ENCODE peak calls at places on chromosomes 7 and 10, in seven cellular contexts. One of them, this sample, is unnamed.

GRCh38 chr10:89745903-89746302 is 44.5 kb downstream of the KIF20B start:
- DNase-seq in RWPE2: no peak
- DNase-seq in endothelial cell of umbilical vein: no peak
- DNase-seq in brain microvascular endothelial cell: no peak
- DNase-seq in sigmoid colon: no peak
- DNase-seq in CD8-positive, alpha-beta T cell: no peak
- DNase-seq in prostate gland: no peak
- DNase-seq in this sample: no peak

GRCh38 chr7:35241884-35242283 is 12.0 kb downstream of the TBX20 start:
- DNase-seq in prostate gland: no peak
- DNase-seq in endothelial cell of umbilical vein: no peak
- DNase-seq in CD8-positive, alpha-beta T cell: no peak
- DNase-seq in sigmoid colon: no peak
- DNase-seq in brain microvascular endothelial cell: no peak
- DNase-seq in RWPE2: no peak
- DNase-seq in this sample: no peak

GRCh38 chr10:72321248-72322029 is 33.3 kb downstream of the DNAJB12 start:
- DNase-seq in RWPE2: no peak
- DNase-seq in sigmoid colon: no peak
- DNase-seq in brain microvascular endothelial cell: no peak
- DNase-seq in CD8-positive, alpha-beta T cell: no peak
- DNase-seq in prostate gland: no peak
- DNase-seq in endothelial cell of umbilical vein: no peak
- DNase-seq in this sample: no peak

GRCh38 chr7:4186513-4186780 is 495.6 kb upstream of the FOXK1 start:
- DNase-seq in brain microvascular endothelial cell: no peak
- DNase-seq in endothelial cell of umbilical vein: no peak
- DNase-seq in sigmoid colon: no peak
- DNase-seq in CD8-positive, alpha-beta T cell: no peak
- DNase-seq in prostate gland: no peak
- DNase-seq in RWPE2: no peak
- DNase-seq in this sample: no peak

GRCh38 chr7:1674161-1675035 is 4.3 kb downstream of the ELFN1 start:
- DNase-seq in RWPE2: peak; percentile 51
- DNase-seq in endothelial cell of umbilical vein: no peak
- DNase-seq in brain microvascular endothelial cell: no peak
- DNase-seq in prostate gland: no peak
- DNase-seq in sigmoid colon: peak; percentile 49
- DNase-seq in CD8-positive, alpha-beta T cell: no peak
- DNase-seq in this sample: no peak

GRCh38 chr7:41984888-41985287 is 252.1 kb downstream of the GLI3 start:
- DNase-seq in prostate gland: no peak
- DNase-seq in CD8-positive, alpha-beta T cell: no peak
- DNase-seq in RWPE2: no peak
- DNase-seq in sigmoid colon: no peak
- DNase-seq in endothelial cell of umbilical vein: peak; percentile 48
- DNase-seq in brain microvascular endothelial cell: peak; percentile 45
- DNase-seq in this sample: no peak

GRCh38 chr7:98870071-98870651 is 347 bp upstream of the TMEM130 start:
- DNase-seq in brain microvascular endothelial cell: no peak
- DNase-seq in sigmoid colon: peak; percentile 66
- DNase-seq in RWPE2: no peak
- DNase-seq in CD8-positive, alpha-beta T cell: peak; percentile 29
- DNase-seq in prostate gland: no peak
- DNase-seq in endothelial cell of umbilical vein: no peak
- DNase-seq in this sample: peak; percentile 15

GRCh38 chr10:69901623-69902505 is 100.2 kb downstream of the COL13A1 start:
- DNase-seq in RWPE2: no peak
- DNase-seq in brain microvascular endothelial cell: peak; percentile 43
- DNase-seq in CD8-positive, alpha-beta T cell: no peak
- DNase-seq in sigmoid colon: no peak
- DNase-seq in endothelial cell of umbilical vein: peak; percentile 71
- DNase-seq in prostate gland: peak; percentile 44
- DNase-seq in this sample: no peak

GRCh38 chr10:94125856-94126255 is 132.1 kb downstream of the PLCE1 start:
- DNase-seq in brain microvascular endothelial cell: peak; percentile 71
- DNase-seq in sigmoid colon: no peak
- DNase-seq in CD8-positive, alpha-beta T cell: no peak
- DNase-seq in prostate gland: no peak
- DNase-seq in RWPE2: no peak
- DNase-seq in endothelial cell of umbilical vein: no peak
- DNase-seq in this sample: no peak

GRCh38 chr7:123209786-123210185 is 10.0 kb upstream of the SLC13A1 start:
- DNase-seq in sigmoid colon: no peak
- DNase-seq in RWPE2: no peak
- DNase-seq in brain microvascular endothelial cell: peak; percentile 35
- DNase-seq in CD8-positive, alpha-beta T cell: no peak
- DNase-seq in prostate gland: no peak
- DNase-seq in endothelial cell of umbilical vein: peak; percentile 67
- DNase-seq in this sample: no peak

GRCh38 chr7:140050100-140050499 is 12.7 kb downstream of the PARP12 start:
- DNase-seq in RWPE2: no peak
- DNase-seq in prostate gland: no peak
- DNase-seq in CD8-positive, alpha-beta T cell: no peak
- DNase-seq in sigmoid colon: no peak
- DNase-seq in brain microvascular endothelial cell: no peak
- DNase-seq in endothelial cell of umbilical vein: no peak
- DNase-seq in this sample: no peak

GRCh38 chr7:140048138-140048537 is 14.6 kb downstream of the PARP12 start:
- DNase-seq in CD8-positive, alpha-beta T cell: no peak
- DNase-seq in endothelial cell of umbilical vein: no peak
- DNase-seq in sigmoid colon: no peak
- DNase-seq in brain microvascular endothelial cell: no peak
- DNase-seq in prostate gland: no peak
- DNase-seq in RWPE2: no peak
- DNase-seq in this sample: no peak

GRCh38 chr7:140049339-140050024 is 13.3 kb downstream of the PARP12 start:
- DNase-seq in prostate gland: no peak
- DNase-seq in endothelial cell of umbilical vein: peak; percentile 88
- DNase-seq in CD8-positive, alpha-beta T cell: no peak
- DNase-seq in brain microvascular endothelial cell: no peak
- DNase-seq in sigmoid colon: no peak
- DNase-seq in RWPE2: no peak
- DNase-seq in this sample: no peak

GRCh38 chr7:140047197-140047596 is 15.6 kb downstream of the PARP12 start:
- DNase-seq in endothelial cell of umbilical vein: no peak
- DNase-seq in prostate gland: no peak
- DNase-seq in sigmoid colon: no peak
- DNase-seq in RWPE2: no peak
- DNase-seq in CD8-positive, alpha-beta T cell: no peak
- DNase-seq in brain microvascular endothelial cell: no peak
- DNase-seq in this sample: no peak

DNA sequence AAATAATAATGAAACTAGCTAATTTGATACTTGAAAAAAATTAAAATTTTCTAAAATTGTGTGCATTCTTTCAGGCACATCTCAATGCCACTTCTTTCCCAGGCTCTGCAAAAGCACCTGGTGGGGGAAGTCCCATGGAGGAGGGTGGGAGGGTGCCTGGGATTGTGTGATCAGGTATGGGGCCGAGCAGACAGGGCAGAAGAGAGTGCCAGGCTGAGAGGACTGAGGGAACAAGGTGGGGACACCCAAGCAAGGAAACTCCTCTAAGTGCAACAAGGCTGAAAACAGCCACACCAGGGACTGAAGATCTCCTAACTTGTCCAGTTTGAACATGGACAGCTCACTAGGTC is 13.8 kb downstream of the PARP12 start:
- DNase-seq in sigmoid colon: no peak
- DNase-seq in prostate gland: no peak
- DNase-seq in CD8-positive, alpha-beta T cell: no peak
- DNase-seq in RWPE2: no peak
- DNase-seq in brain microvascular endothelial cell: no peak
- DNase-seq in endothelial cell of umbilical vein: no peak
- DNase-seq in this sample: no peak
- H3K27ac ChIP-seq in sigmoid colon: no peak overlapping the region
- H3K27ac ChIP-seq in prostate gland: no peak overlapping the region
- H3K27ac ChIP-seq in CD8-positive, alpha-beta T cell: no peak overlapping the region
- H3K27ac ChIP-seq in RWPE2: peak overlapping the region; percentile 41
- H3K27ac ChIP-seq in brain microvascular endothelial cell: no peak overlapping the region
- H3K27ac ChIP-seq in endothelial cell of umbilical vein: peak overlapping the region; percentile 72
- H3K27ac ChIP-seq in this sample: no peak overlapping the region

GRCh38 chr7:100428967-100429636 is 529 bp upstream of the MEPCE start:
- DNase-seq in sigmoid colon: peak; percentile 100
- DNase-seq in RWPE2: peak; percentile 99
- DNase-seq in CD8-positive, alpha-beta T cell: peak; percentile 100
- DNase-seq in prostate gland: peak; percentile 100
- DNase-seq in brain microvascular endothelial cell: peak; percentile 100
- DNase-seq in endothelial cell of umbilical vein: peak; percentile 100
- DNase-seq in this sample: peak; percentile 98

GRCh38 chr7:100429637-100430449 is at the start of gene MEPCE:
- DNase-seq in brain microvascular endothelial cell: peak; percentile 97
- DNase-seq in prostate gland: peak; percentile 94
- DNase-seq in CD8-positive, alpha-beta T cell: peak; percentile 97
- DNase-seq in sigmoid colon: peak; percentile 99
- DNase-seq in endothelial cell of umbilical vein: peak; percentile 98
- DNase-seq in RWPE2: peak; percentile 97
- DNase-seq in this sample: peak; percentile 92

GRCh38 chr7:100428199-100428966 is at the start of gene ZCWPW1:
- DNase-seq in endothelial cell of umbilical vein: peak; percentile 96
- DNase-seq in CD8-positive, alpha-beta T cell: peak; percentile 95
- DNase-seq in RWPE2: peak; percentile 95
- DNase-seq in brain microvascular endothelial cell: peak; percentile 96
- DNase-seq in sigmoid colon: peak; percentile 99
- DNase-seq in prostate gland: peak; percentile 92
- DNase-seq in this sample: peak; percentile 95

GRCh38 chr7:100426516-100426915 is 2.0 kb downstream of the ZCWPW1 start:
- DNase-seq in sigmoid colon: no peak
- DNase-seq in CD8-positive, alpha-beta T cell: no peak
- DNase-seq in endothelial cell of umbilical vein: no peak
- DNase-seq in RWPE2: no peak
- DNase-seq in brain microvascular endothelial cell: no peak
- DNase-seq in prostate gland: no peak
- DNase-seq in this sample: no peak

DNA sequence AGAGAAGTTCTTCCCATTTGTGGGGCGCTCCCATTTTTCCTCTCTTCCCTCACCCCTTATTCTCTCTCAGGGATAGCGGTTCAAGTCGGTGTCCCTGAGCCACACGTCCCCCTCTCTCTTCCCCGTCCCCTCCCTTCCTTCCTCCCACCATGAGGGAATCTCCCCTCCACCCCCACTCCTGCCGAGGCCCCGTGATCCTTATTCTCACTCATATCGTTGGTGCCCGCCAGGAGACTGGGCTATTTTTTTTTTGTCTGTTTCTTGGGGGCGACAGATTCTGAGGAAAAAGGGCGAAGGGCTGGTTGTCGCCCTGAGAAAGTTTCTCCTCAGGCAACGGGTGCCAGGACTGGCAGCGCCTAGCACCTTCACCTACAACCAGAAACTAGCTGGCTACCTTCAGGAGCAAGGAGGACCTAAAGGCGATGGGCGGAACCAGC is 723 bp downstream of the ZCWPW1 start:
- DNase-seq in CD8-positive, alpha-beta T cell: no peak
- DNase-seq in prostate gland: no peak
- DNase-seq in RWPE2: no peak
- DNase-seq in brain microvascular endothelial cell: no peak
- DNase-seq in sigmoid colon: no peak
- DNase-seq in endothelial cell of umbilical vein: no peak
- DNase-seq in this sample: no peak
- H3K27ac ChIP-seq in CD8-positive, alpha-beta T cell: no peak overlapping the region
- H3K27ac ChIP-seq in prostate gland: peak overlapping the region; percentile 100
- H3K27ac ChIP-seq in RWPE2: peak overlapping the region; percentile 79
- H3K27ac ChIP-seq in brain microvascular endothelial cell: no peak overlapping the region
- H3K27ac ChIP-seq in sigmoid colon: peak overlapping the region; percentile 100
- H3K27ac ChIP-seq in endothelial cell of umbilical vein: no peak overlapping the region
- H3K27ac ChIP-seq in this sample: peak overlapping the region; percentile 100

GRCh38 chr7:147062897-147063296 is 946.3 kb downstream of the CNTNAP2 start:
- DNase-seq in sigmoid colon: no peak
- DNase-seq in CD8-positive, alpha-beta T cell: no peak
- DNase-seq in prostate gland: no peak
- DNase-seq in endothelial cell of umbilical vein: no peak
- DNase-seq in RWPE2: no peak
- DNase-seq in brain microvascular endothelial cell: no peak
- DNase-seq in this sample: no peak

GRCh38 chr7:147070886-147071285 is 954.3 kb downstream of the CNTNAP2 start:
- DNase-seq in brain microvascular endothelial cell: no peak
- DNase-seq in prostate gland: no peak
- DNase-seq in CD8-positive, alpha-beta T cell: no peak
- DNase-seq in RWPE2: no peak
- DNase-seq in endothelial cell of umbilical vein: no peak
- DNase-seq in sigmoid colon: no peak
- DNase-seq in this sample: no peak

GRCh38 chr7:147071536-147071935 is 954.9 kb downstream of the CNTNAP2 start:
- DNase-seq in brain microvascular endothelial cell: no peak
- DNase-seq in CD8-positive, alpha-beta T cell: no peak
- DNase-seq in sigmoid colon: no peak
- DNase-seq in prostate gland: no peak
- DNase-seq in RWPE2: no peak
- DNase-seq in endothelial cell of umbilical vein: no peak
- DNase-seq in this sample: no peak

DNA sequence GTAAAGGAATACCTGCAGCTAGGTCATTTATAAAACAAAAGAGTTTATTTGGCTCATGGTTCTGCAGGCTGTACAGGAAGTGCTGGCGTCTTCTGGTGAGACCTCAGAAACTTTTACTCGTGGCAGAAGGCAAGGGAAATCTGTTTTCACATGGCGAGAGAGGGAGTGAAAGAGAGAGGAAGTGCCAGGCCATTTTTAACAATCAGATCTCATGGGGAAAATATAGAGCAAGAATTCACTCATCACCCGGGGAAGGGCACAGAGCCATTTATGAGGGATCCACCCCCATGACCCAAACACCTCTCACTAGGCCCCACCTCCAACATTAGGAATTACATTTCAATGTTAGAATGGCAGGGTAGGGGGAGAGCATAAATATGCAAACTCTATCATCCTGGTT is 952.3 kb downstream of the CNTNAP2 start:
- DNase-seq in prostate gland: no peak
- DNase-seq in sigmoid colon: no peak
- DNase-seq in CD8-positive, alpha-beta T cell: no peak
- DNase-seq in RWPE2: no peak
- DNase-seq in endothelial cell of umbilical vein: no peak
- DNase-seq in brain microvascular endothelial cell: no peak
- DNase-seq in this sample: no peak
- H3K27ac ChIP-seq in prostate gland: no peak overlapping the region
- H3K27ac ChIP-seq in sigmoid colon: no peak overlapping the region
- H3K27ac ChIP-seq in CD8-positive, alpha-beta T cell: no peak overlapping the region
- H3K27ac ChIP-seq in RWPE2: no peak overlapping the region
- H3K27ac ChIP-seq in endothelial cell of umbilical vein: no peak overlapping the region
- H3K27ac ChIP-seq in brain microvascular endothelial cell: no peak overlapping the region
- H3K27ac ChIP-seq in this sample: no peak overlapping the region

GRCh38 chr10:77718957-77719356 is 81.3 kb upstream of the KCNMA1 start:
- DNase-seq in CD8-positive, alpha-beta T cell: no peak
- DNase-seq in endothelial cell of umbilical vein: no peak
- DNase-seq in brain microvascular endothelial cell: no peak
- DNase-seq in sigmoid colon: no peak
- DNase-seq in prostate gland: no peak
- DNase-seq in RWPE2: no peak
- DNase-seq in this sample: no peak

GRCh38 chr10:77715536-77715935 is 77.9 kb upstream of the KCNMA1 start:
- DNase-seq in prostate gland: no peak
- DNase-seq in CD8-positive, alpha-beta T cell: no peak
- DNase-seq in brain microvascular endothelial cell: no peak
- DNase-seq in sigmoid colon: no peak
- DNase-seq in endothelial cell of umbilical vein: no peak
- DNase-seq in RWPE2: no peak
- DNase-seq in this sample: no peak

GRCh38 chr10:77713506-77714280 is 76.1 kb upstream of the KCNMA1 start:
- DNase-seq in brain microvascular endothelial cell: no peak
- DNase-seq in CD8-positive, alpha-beta T cell: no peak
- DNase-seq in sigmoid colon: no peak
- DNase-seq in prostate gland: no peak
- DNase-seq in RWPE2: no peak
- DNase-seq in endothelial cell of umbilical vein: no peak
- DNase-seq in this sample: no peak

GRCh38 chr10:77715081-77715480 is 77.5 kb upstream of the KCNMA1 start:
- DNase-seq in sigmoid colon: no peak
- DNase-seq in prostate gland: no peak
- DNase-seq in endothelial cell of umbilical vein: no peak
- DNase-seq in CD8-positive, alpha-beta T cell: no peak
- DNase-seq in RWPE2: no peak
- DNase-seq in brain microvascular endothelial cell: no peak
- DNase-seq in this sample: no peak

GRCh38 chr10:77716943-77717735 is 79.5 kb upstream of the KCNMA1 start:
- DNase-seq in CD8-positive, alpha-beta T cell: no peak
- DNase-seq in endothelial cell of umbilical vein: no peak
- DNase-seq in RWPE2: no peak
- DNase-seq in brain microvascular endothelial cell: no peak
- DNase-seq in sigmoid colon: no peak
- DNase-seq in prostate gland: peak; percentile 25
- DNase-seq in this sample: no peak
- H3K27ac ChIP-seq in CD8-positive, alpha-beta T cell: no peak overlapping the region
- H3K27ac ChIP-seq in endothelial cell of umbilical vein: no peak overlapping the region
- H3K27ac ChIP-seq in RWPE2: no peak overlapping the region
- H3K27ac ChIP-seq in brain microvascular endothelial cell: no peak overlapping the region
- H3K27ac ChIP-seq in sigmoid colon: no peak overlapping the region
- H3K27ac ChIP-seq in prostate gland: no peak overlapping the region
- H3K27ac ChIP-seq in this sample: no peak overlapping the region

This sample was measured in substantia nigra.